ENCODE peak calls at places on chromosomes 7 and 10, in four cellular contexts. H is IMR-90, I is neuronal stem cell, J is H1. Y is an unnamed sample.

GRCh38 chr10:121956111-121957061 is 18.6 kb downstream of the NSMCE4A start:
- DNase-seq in H (peak), I (no peak), J (no peak), Y (no peak)

GRCh38 chr10:120011359-120012132 is 119.0 kb downstream of the SEC23IP start:
- DNase-seq in H (no peak), I (no peak), J (peak), Y (peak)

GRCh38 chr7:115618676-115619075 is 411.9 kb downstream of the TFEC start:
- DNase-seq in H (peak), I (no peak), J (no peak), Y (no peak)

GRCh38 chr10:3534433-3534832 is 250.6 kb downstream of the KLF6 start:
- DNase-seq in H (peak), I (no peak), J (no peak), Y (no peak)

GRCh38 chr7:12895296-12895695 is 207.9 kb downstream of the ARL4A start:
- DNase-seq in H (no peak), I (no peak), J (no peak), Y (no peak)

GRCh38 chr10:102657984-102658724 is 13.9 kb downstream of the TRIM8 start:
- DNase-seq in H (peak), I (no peak), J (no peak), Y (no peak)

GRCh38 chr7:26398436-26399308 is 107.0 kb downstream of the SNX10 start:
- DNase-seq in H (peak), I (peak), J (no peak), Y (peak)

GRCh38 chr7:16804674-16805439 is at the start of gene AGR2:
- DNase-seq in H (peak), I (no peak), J (no peak), Y (no peak)

GRCh38 chr10:44997105-44997748 is 3.5 kb upstream of the ZNF22 start:
- DNase-seq in H (no peak), I (no peak), J (no peak), Y (no peak)

GRCh38 chr7:150716368-150716767 is at the start of gene GIMAP1:
- DNase-seq in H (no peak), I (no peak), J (no peak), Y (no peak)

GRCh38 chr10:19629559-19629958 is 186.7 kb upstream of the PLXDC2 start:
- DNase-seq in H (peak), I (peak), J (no peak), Y (peak)

GRCh38 chr7:131431756-131432155 is 104.1 kb downstream of the MKLN1 start:
- DNase-seq in H (no peak), I (no peak), J (no peak), Y (no peak)

GRCh38 chr7:143374556-143374955 is 6.6 kb upstream of the ZYX start:
- DNase-seq in H (no peak), I (no peak), J (no peak), Y (no peak)

GRCh38 chr7:69906309-69906995 is 308.2 kb downstream of the AUTS2 start:
- DNase-seq in H (no peak), I (no peak), J (no peak), Y (no peak)

GRCh38 chr10:80205478-80206276 is at the start of gene ANXA11:
- DNase-seq in H (peak), I (peak), J (peak), Y (peak)

GRCh38 chr7:5629941-5630340 is 151.5 kb downstream of the RNF216 start:
- DNase-seq in H (peak), I (no peak), J (no peak), Y (no peak)

GRCh38 chr7:134750083-134751062 is 29.1 kb upstream of the CALD1 start:
- DNase-seq in H (peak), I (peak), J (peak), Y (peak)

GRCh38 chr7:89458076-89458475 is 662.5 kb upstream of the TEX47 start:
- DNase-seq in H (no peak), I (no peak), J (no peak), Y (no peak)

GRCh38 chr7:5831196-5831595 is 49.4 kb upstream of the OCM start:
- DNase-seq in H (peak), I (peak), J (no peak), Y (peak)

GRCh38 chr7:15750741-15751140 is 64.3 kb upstream of the MEOX2 start:
- DNase-seq in H (no peak), I (no peak), J (no peak), Y (no peak)

GRCh38 chr7:1934017-1934416 is 263.9 kb downstream of the ELFN1 start:
- DNase-seq in H (no peak), I (no peak), J (no peak), Y (no peak)
- H3K14ac ChIP-seq in H (no peak), I (no peak), J (no peak), Y (no peak)

GRCh38 chr7:47216439-47216838 is 365.5 kb downstream of the TNS3 start:
- DNase-seq in H (no peak), I (no peak), J (no peak), Y (no peak)

GRCh38 chr7:47217570-47218360 is 364.1 kb downstream of the TNS3 start:
- DNase-seq in H (no peak), I (no peak), J (no peak), Y (no peak)

GRCh38 chr7:47217086-47217485 is 364.8 kb downstream of the TNS3 start:
- DNase-seq in H (no peak), I (no peak), J (no peak), Y (no peak)

GRCh38 chr7:47215049-47215448 is 366.9 kb downstream of the TNS3 start:
- DNase-seq in H (no peak), I (no peak), J (no peak), Y (no peak)

DNA sequence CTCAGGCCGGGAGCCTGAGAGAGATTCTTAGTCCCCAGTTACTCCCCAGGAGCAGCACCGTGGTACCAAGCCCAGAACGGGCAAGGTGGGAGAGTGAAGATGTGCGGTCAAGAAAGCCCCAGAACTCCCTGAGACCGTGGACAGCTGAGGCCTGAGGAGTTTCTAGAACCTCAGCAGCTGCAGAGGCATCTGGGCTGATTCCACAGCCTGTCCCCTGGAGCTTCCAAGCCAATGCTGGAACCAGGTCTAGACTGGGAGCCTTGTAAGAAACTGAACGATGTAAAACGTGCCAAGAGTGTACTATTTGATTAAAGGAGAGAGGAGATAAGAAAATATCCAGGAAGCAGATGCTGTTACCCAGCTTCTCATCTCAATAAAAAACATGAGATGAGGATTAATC is 366.3 kb downstream of the TNS3 start:
- DNase-seq in H (no peak), I (no peak), J (no peak), Y (no peak)
- H3K14ac ChIP-seq in H (no peak), I (no peak), J (no peak), Y (no peak)

GRCh38 chr7:108004220-108005142 is 1.5 kb upstream of the LAMB1 start:
- DNase-seq in H (peak), I (no peak), J (no peak), Y (peak)
- H3K14ac ChIP-seq in H (peak), I (no peak), J (no peak), Y (no peak)

DNA sequence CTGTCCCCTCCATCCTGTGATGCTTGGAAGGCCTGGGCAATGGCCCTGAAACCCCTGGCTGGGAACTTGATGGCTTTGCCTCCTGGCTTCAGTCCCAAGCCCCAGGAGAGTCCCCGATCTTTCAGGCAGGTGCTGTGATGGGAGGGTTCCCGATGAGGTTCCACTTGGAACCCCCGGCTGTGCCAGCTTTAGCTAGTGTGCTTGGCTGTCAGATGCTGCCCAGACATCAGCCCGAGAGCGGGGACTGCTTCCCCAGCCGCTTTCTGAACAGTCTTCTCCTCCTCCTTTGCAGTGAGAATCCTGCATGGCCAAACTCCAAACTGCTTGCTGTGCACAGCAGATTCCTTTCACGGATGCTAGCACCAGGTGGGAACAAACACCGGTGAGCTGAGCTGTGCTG is 58.1 kb downstream of the PKD1L1 start:
- DNase-seq in H (no peak), I (no peak), J (no peak), Y (no peak)
- H3K14ac ChIP-seq in H (no peak), I (no peak), J (no peak), Y (no peak)

DNA sequence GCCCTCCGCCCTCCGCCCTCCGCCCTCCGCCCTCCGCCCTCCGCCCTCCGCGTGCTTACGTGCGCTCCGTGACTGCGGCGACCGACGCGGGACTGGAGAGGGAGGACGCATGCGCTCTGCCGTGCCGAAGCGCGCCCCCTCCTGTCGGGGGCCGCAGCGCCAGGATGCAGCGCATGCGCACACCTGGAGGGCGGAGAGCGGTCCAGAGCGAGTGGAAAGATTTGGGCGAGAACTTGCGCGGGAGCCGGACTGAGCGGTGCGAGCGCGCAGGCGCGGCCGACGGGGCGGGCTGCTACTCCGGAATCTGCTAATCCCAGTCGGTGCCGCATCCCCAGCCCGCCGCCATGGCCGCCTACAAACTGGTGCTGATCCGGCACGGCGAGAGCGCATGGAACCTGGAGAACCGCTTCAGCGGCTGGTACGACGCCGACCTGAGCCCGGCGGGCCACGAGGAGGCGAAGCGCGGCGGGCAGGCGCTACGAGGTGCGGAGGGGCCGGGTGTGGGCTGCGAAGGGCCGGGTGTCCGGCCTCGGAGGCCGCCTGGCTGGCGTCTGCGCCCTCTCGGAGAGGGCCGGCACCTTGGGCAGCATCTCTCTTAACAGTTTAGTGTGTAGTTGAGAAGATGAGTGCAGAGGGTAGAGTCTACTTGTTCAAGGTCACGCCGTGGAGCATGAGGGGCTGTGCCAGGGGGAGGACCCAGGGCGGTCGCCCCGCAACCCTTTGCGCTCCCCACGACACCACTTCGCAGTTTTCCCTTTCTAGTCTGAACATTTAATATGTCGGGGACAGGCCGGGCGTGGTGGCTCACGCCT is at the start of gene PGAM1:
- DNase-seq in H (peak), I (peak), J (peak), Y (peak)
- H3K14ac ChIP-seq in H (peak), I (peak), J (no peak), Y (peak)

DNA sequence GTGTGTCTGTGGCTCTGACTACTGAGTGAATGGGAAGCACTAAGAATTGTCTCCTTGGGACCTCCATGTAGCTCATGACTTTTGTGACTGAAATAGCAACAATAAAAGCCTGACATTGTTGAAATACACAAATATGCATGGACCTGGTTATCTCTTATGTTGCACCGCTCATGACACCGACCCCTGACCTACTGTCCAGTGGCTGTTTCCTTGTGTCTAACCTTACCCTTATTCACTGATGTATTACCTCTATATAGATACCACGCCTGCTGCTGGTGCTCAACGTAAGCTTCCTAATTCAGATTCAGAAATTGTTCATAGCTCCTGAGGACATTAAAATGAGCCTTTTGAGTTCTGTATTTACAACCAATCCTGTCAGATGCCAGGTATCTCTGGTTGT is 243.4 kb upstream of the SEMA3C start:
- DNase-seq in H (no peak), I (no peak), J (no peak), Y (no peak)
- H3K14ac ChIP-seq in H (no peak), I (no peak), J (no peak), Y (no peak)

Y was measured in H9.